ENCODE peak calls at places on chromosomes 4 and X, in seven cellular contexts. O is K562, S is HepG2, D is GM12878, G is SK-N-SH, L is HCT116, W is H1. V is an unnamed sample.

GRCh38 chr4:75514949-75515612 is 808 bp downstream of the THAP6 start:
- DNase-seq in O (no peak), S (no peak), D (peak), G (peak), L (no peak), W (no peak), V (no peak)

GRCh38 chr4:56690393-56690971 is 9.4 kb upstream of the HOPX start:
- DNase-seq in O (no peak), S (no peak), D (no peak), G (no peak), L (no peak), W (no peak), V (no peak)

GRCh38 chr4:75702919-75703411 is 21.4 kb upstream of the USO1 start:
- DNase-seq in O (no peak), S (peak), D (no peak), G (peak), L (no peak), W (peak), V (no peak)

GRCh38 chr4:5545271-5545670 is 163.1 kb downstream of the EVC2 start:
- DNase-seq in O (no peak), S (no peak), D (no peak), G (no peak), L (no peak), W (no peak), V (no peak)

GRCh38 chr4:125714845-125715244 is 400.1 kb downstream of the FAT4 start:
- DNase-seq in O (no peak), S (no peak), D (no peak), G (no peak), L (no peak), W (no peak), V (no peak)

GRCh38 chr4:106238819-106239420 is 77.1 kb downstream of the TBCK start:
- DNase-seq in O (peak), S (peak), D (no peak), G (peak), L (peak), W (peak), V (no peak)

GRCh38 chrX:118736394-118737010 is 9.1 kb downstream of the IL13RA1 start:
- DNase-seq in O (no peak), S (no peak), D (no peak), G (no peak), L (no peak), W (no peak), V (peak)

GRCh38 chrX:47746446-47746845 is 87.5 kb upstream of the UXT start:
- DNase-seq in O (no peak), S (no peak), D (no peak), G (no peak), L (no peak), W (no peak), V (no peak)

GRCh38 chr4:31655328-31655727 is 935.2 kb downstream of the PCDH7 start:
- DNase-seq in O (no peak), S (no peak), D (no peak), G (no peak), L (no peak), W (no peak), V (no peak)

GRCh38 chrX:1323315-1323714 is 13.3 kb upstream of the IL3RA start:
- DNase-seq in O (peak), S (peak), D (peak), G (peak), L (peak), W (peak), V (peak)

GRCh38 chr4:141458501-141458900 is 177.9 kb upstream of the IL15 start:
- DNase-seq in O (no peak), S (no peak), D (no peak), G (no peak), L (no peak), W (no peak), V (no peak)

GRCh38 chr4:70901607-70901983 is 574 bp upstream of the MOB1B start:
- DNase-seq in O (no peak), S (peak), D (no peak), G (no peak), L (no peak), W (no peak), V (no peak)

GRCh38 chrX:23803931-23804381 is 21.0 kb downstream of the SAT1 start:
- DNase-seq in O (no peak), S (peak), D (no peak), G (no peak), L (no peak), W (no peak), V (peak)

GRCh38 chr4:17619416-17620105 is 5.1 kb downstream of the MED28 start:
- DNase-seq in O (no peak), S (no peak), D (no peak), G (no peak), L (no peak), W (no peak), V (no peak)

GRCh38 chr4:165874799-165875371 is 1.8 kb downstream of the TLL1 start:
- DNase-seq in O (no peak), S (no peak), D (no peak), G (peak), L (no peak), W (peak), V (peak)

GRCh38 chr4:7547368-7548040 is 112.8 kb upstream of the PSAPL1 start:
- DNase-seq in O (no peak), S (no peak), D (no peak), G (peak), L (no peak), W (no peak), V (no peak)

GRCh38 chrX:85004255-85004654 is 578 bp downstream of the APOOL start:
- DNase-seq in O (no peak), S (no peak), D (no peak), G (peak), L (no peak), W (no peak), V (no peak)

GRCh38 chr4:24495388-24495787 is 89.0 kb downstream of the DHX15 start:
- DNase-seq in O (no peak), S (no peak), D (no peak), G (no peak), L (no peak), W (no peak), V (no peak)

GRCh38 chrX:261167-261857 is 19.9 kb upstream of the PLCXD1 start:
- DNase-seq in O (no peak), S (no peak), D (no peak), G (no peak), L (no peak), W (no peak), V (no peak)

GRCh38 chr4:186144180-186144579 is 39.7 kb downstream of the FAM149A start:
- DNase-seq in O (no peak), S (no peak), D (no peak), G (peak), L (no peak), W (peak), V (peak)

GRCh38 chr4:186149872-186150271 is 41.5 kb upstream of the CYP4V2 start:
- DNase-seq in O (no peak), S (peak), D (no peak), G (no peak), L (no peak), W (peak), V (no peak)

GRCh38 chr4:186146443-186146842 is 41.9 kb downstream of the FAM149A start:
- DNase-seq in O (no peak), S (no peak), D (no peak), G (no peak), L (no peak), W (no peak), V (no peak)

GRCh38 chr4:186148335-186148975 is 42.9 kb upstream of the CYP4V2 start:
- DNase-seq in O (no peak), S (no peak), D (no peak), G (no peak), L (no peak), W (no peak), V (no peak)

DNA sequence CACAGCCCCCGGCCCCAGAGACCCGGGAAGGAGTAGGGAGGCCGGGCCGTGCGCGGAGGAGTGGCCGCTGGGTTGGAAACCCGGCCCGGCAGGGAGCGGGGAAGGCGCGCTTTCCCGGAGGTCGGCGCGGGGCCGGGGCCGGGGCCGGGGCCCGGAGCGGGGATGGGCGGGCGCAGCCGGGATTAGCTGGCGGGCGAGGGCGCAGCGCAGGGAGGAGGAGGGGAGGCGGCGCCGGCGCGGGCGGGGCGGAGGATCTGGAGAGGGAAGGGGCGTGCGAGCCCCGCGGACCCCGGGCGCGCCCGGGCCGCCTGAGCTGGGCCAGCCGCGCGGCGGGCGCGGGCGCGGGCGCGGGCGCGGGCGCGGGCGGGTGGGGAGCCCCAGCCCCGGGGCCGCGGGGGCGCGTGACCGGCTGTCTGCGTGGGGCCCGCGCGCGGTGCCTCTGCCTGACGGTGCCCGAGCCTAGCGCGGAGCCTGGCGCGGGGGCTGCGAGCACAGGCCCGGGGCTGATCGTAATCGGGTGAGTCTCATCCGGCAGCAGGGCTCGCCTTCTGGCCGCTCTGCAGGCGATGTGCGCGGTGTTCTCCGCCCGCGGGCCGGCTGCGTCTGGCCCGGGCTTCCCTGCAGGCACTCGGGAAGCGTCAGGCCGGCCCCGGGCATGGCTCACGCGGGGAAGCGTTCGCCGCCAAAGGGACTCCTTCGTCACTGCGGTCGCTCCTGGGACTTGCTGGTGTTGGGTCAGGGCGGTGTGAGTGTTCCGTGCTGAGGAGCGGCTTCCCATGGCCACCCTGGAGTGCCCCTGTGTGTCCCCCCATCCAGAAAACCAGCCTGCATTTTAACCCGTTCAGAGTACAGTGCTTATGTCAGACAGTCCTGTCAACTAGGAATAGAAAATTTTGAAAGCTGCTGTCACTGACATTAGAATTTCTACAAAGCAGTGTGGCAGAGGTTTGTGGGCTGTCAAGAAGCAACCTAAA is 40.4 kb downstream of the FAM149A start:
- DNase-seq in O (no peak), S (no peak), D (no peak), G (peak), L (no peak), W (peak), V (peak)
- TF ChIP-seq JUND in O (no peak), S (no peak), D (no peak), G (no peak), L (no peak), W (no peak), V (no peak)

DNA sequence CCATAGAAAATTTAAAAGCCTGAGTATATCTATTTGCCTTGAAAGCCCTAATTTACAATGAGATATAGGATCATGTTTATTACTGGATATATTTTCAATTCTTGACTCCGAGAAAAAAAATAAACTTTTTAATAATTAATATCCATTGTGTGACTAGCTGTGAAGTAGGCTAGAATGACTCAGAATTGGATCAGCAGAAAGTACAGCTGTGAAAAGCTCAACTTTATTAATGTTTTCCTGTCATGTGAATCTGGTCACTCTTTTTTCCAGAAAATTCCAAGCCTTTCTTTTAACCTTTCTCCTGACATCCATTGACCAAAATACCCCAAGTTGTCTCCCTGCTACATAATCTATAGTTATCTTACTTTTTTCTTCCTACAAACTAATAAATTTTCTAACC is 171.8 kb upstream of the PACRGL start:
- DNase-seq in O (no peak), S (no peak), D (no peak), G (no peak), L (no peak), W (no peak), V (no peak)
- TF ChIP-seq JUND in O (no peak), S (no peak), D (no peak), G (no peak), L (no peak), W (no peak), V (no peak)

GRCh38 chr4:151631349-151631748 is 129.5 kb downstream of the GATB start:
- DNase-seq in O (no peak), S (no peak), D (no peak), G (no peak), L (no peak), W (no peak), V (no peak)
- TF ChIP-seq JUND in O (no peak), S (no peak), D (no peak), G (no peak), L (no peak), W (no peak), V (no peak)

DNA sequence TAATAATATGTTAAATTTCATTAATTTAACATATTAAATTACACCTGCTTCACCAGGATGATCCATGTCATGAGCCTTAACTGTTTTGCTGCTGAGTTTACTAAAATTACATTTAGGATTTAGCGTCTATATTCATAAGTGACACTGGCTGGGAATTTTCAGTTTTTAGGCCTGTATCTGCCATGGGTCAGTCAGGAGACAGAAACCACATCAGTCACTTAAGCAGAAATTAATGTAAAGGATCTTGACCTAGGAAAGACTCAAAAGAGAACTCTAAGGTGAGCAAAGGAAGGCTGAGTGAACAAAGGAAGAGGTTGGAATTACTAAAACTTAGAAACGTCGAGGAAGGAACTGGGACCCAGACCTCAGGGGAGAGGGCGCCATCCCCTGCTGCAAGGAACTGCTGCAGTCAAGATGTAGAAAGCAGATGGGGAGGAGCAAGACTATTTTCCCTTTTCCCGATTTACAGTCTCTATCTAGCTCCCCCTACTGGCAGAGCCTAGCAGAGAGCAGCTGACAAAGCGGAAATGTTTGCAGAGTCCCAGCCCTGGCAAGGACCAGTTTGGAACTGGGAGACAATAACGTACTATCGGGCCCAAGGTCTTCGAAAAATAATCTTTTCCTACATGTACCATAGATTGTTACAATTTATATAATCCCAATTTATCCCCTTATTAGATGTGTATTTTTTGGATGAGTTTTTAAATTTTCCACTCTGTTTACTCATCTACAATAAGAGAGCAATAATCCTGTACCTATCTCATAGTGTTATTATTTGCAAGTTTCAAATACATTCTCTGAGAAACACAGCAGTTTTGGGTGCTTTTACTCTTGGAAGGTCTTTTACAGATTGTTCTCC is 22.6 kb upstream of the RBBP7 start:
- DNase-seq in O (peak), S (peak), D (peak), G (peak), L (peak), W (peak), V (peak)
- TF ChIP-seq JUND in O (no peak), S (no peak), D (no peak), G (no peak), L (no peak), W (no peak), V (no peak)

GRCh38 chrX:54530358-54530900 is 410 bp downstream of the GNL3L start:
- DNase-seq in O (peak), S (no peak), D (peak), G (no peak), L (no peak), W (no peak), V (no peak)
- TF ChIP-seq JUND in O (no peak), S (no peak), D (no peak), G (no peak), L (no peak), W (no peak), V (no peak)

GRCh38 chr4:185307136-185307950 is 88.4 kb downstream of the LRP2BP start:
- DNase-seq in O (no peak), S (no peak), D (peak), G (no peak), L (no peak), W (no peak), V (no peak)

GRCh38 chr4:185305979-185306442 is 89.7 kb downstream of the LRP2BP start:
- DNase-seq in O (no peak), S (no peak), D (no peak), G (no peak), L (peak), W (no peak), V (no peak)

GRCh38 chr4:185304541-185304940 is 91.2 kb downstream of the LRP2BP start:
- DNase-seq in O (no peak), S (no peak), D (no peak), G (no peak), L (no peak), W (no peak), V (no peak)

GRCh38 chr4:185309770-185310169 is 86.0 kb downstream of the LRP2BP start:
- DNase-seq in O (no peak), S (no peak), D (peak), G (no peak), L (no peak), W (no peak), V (no peak)

DNA sequence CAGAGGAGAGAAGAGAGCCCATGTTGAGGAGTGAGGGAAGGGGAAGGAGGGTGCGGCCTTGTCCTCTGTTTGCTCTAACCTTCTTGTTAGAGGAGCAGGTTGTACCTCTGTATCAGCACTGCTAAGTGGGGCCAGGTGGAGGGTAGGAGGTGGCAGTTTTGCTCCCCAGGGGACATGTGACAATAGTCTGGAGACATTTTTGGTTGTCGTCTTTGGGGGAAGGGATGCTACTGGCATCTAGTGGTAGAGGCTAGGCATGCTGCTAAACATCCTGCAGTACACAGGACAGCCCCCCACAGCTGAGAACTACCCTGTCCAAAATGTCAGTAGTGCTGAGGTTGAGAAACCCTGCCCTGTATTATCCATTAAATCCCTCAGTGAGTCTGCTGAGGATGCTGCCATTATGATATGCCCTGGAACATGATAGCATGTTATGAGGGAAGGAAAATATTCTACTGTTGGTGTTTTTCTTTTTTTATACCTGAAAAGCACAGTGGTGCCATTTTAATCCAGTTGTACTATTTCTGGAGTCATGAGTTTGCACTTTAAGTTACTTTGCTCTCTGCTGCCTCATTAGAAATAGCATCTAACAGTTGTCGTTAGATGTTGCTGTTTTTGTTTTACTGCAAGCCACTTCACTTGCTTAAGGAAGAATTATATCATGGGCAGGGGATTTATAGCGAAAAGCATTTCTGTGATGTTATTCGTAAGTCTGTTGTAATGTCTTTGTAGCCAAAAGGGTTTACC is 90.6 kb downstream of the LRP2BP start:
- DNase-seq in O (no peak), S (peak), D (peak), G (peak), L (no peak), W (peak), V (no peak)
- TF ChIP-seq JUND in O (no peak), S (no peak), D (no peak), G (no peak), L (no peak), W (no peak), V (no peak)